ENCODE peak calls at places on chromosomes 12 and 14, in four cellular contexts. N is IMR-90, V is endothelial cell of umbilical vein, K is K562. Q is an unnamed sample.
A peak's percentile ranks its signal among the peaks of the same experiment; 100 is the strongest.

GRCh38 chr12:110015132-110015531 is 15.9 kb downstream of the ANKRD13A start:
- DNase-seq in N (no peak), K (no peak), V (peak; percentile 71), Q (no peak)

GRCh38 chr12:95484524-95484923 is 10.6 kb downstream of the METAP2 start:
- DNase-seq in V (peak; percentile 37), K (no peak), N (peak; percentile 10), Q (no peak)

GRCh38 chr12:12564911-12565310 is 2.2 kb upstream of the DUSP16 start:
- DNase-seq in N (no peak), V (no peak), K (no peak), Q (no peak)

GRCh38 chr12:65970821-65971220 is 146.5 kb downstream of the HMGA2 start:
- DNase-seq in N (no peak), V (no peak), K (no peak), Q (no peak)

GRCh38 chr14:93013368-93013719 is 90.4 kb downstream of the CHGA start:
- DNase-seq in N (peak; percentile 28), V (no peak), K (no peak), Q (no peak)

GRCh38 chr12:66288121-66288520 is 14.2 kb upstream of the HELB start:
- DNase-seq in N (no peak), K (no peak), V (no peak), Q (no peak)

GRCh38 chr12:60872850-60873713 is 1277.3 kb downstream of the SLC16A7 start:
- DNase-seq in N (no peak), V (no peak), K (no peak), Q (no peak)

GRCh38 chr12:52637299-52637698 is 14.7 kb downstream of the KRT2 start:
- DNase-seq in V (no peak), N (no peak), K (no peak), Q (no peak)

GRCh38 chr12:22728989-22729388 is 104.0 kb downstream of the ETNK1 start:
- DNase-seq in K (no peak), N (no peak), V (no peak), Q (no peak)

GRCh38 chr12:122111070-122111750 is 32.7 kb downstream of the MLXIP start:
- DNase-seq in N (no peak), V (no peak), K (no peak), Q (peak; percentile 84)

GRCh38 chr12:94284046-94284445 is 135.7 kb downstream of the PLXNC1 start:
- DNase-seq in N (no peak), V (no peak), K (no peak), Q (no peak)

GRCh38 chr12:124426594-124427550 is 132.0 kb downstream of the RFLNA start:
- DNase-seq in V (no peak), K (no peak), N (no peak), Q (no peak)

GRCh38 chr14:89164168-89165074 is 252.6 kb downstream of the FOXN3 start:
- DNase-seq in V (peak; percentile 16), K (peak; percentile 34), N (no peak), Q (no peak)

GRCh38 chr14:59629384-59630158 is 53.0 kb upstream of the CCDC175 start:
- DNase-seq in K (no peak), N (no peak), V (no peak), Q (no peak)

GRCh38 chr12:25327321-25327720 is 76.6 kb upstream of the KRAS start:
- DNase-seq in N (no peak), K (no peak), V (peak; percentile 31), Q (no peak)

GRCh38 chr12:24888813-24889212 is 60.1 kb downstream of the BCAT1 start:
- DNase-seq in N (no peak), K (no peak), V (no peak), Q (no peak)

GRCh38 chr12:128627659-128628058 is 196.1 kb downstream of the SLC15A4 start:
- DNase-seq in N (no peak), K (no peak), V (no peak), Q (no peak)

GRCh38 chr12:93582351-93582750 is 9.9 kb downstream of the SOCS2 start:
- DNase-seq in N (no peak), V (no peak), K (no peak), Q (no peak)

GRCh38 chr12:114692558-114693531 is 8.9 kb upstream of the TBX3 start:
- DNase-seq in N (no peak), V (no peak), K (no peak), Q (no peak)

GRCh38 chr12:118979763-118980406 is 1.5 kb upstream of the SRRM4 start:
- DNase-seq in N (peak; percentile 24), K (peak; percentile 72), V (peak; percentile 29), Q (no peak)

GRCh38 chr12:85580562-85581168 is 255.5 kb downstream of the RASSF9 start:
- DNase-seq in N (no peak), V (peak; percentile 82), K (no peak), Q (no peak)

GRCh38 chr14:70213721-70214282 is 25.1 kb upstream of the SLC8A3 start:
- DNase-seq in N (no peak), K (no peak), V (no peak), Q (no peak)

GRCh38 chr14:34227834-34228662 is 234.0 kb downstream of the SPTSSA start:
- DNase-seq in N (peak; percentile 44), K (peak; percentile 56), V (peak; percentile 50), Q (no peak)

GRCh38 chr12:49200882-49201594 is 12.2 kb upstream of the TUBA1A start:
- DNase-seq in K (peak; percentile 63), V (peak; percentile 93), N (peak; percentile 89), Q (no peak)

GRCh38 chr12:129964300-129964699 is 60.5 kb upstream of the TMEM132D start:
- DNase-seq in K (no peak), V (no peak), N (no peak), Q (no peak)

GRCh38 chr12:6563448-6564050 is 4.5 kb downstream of the NOP2 start:
- DNase-seq in K (peak; percentile 45), V (peak; percentile 44), N (peak; percentile 40), Q (no peak)

GRCh38 chr12:69095765-69096477 is 143.4 kb upstream of the CPSF6 start:
- DNase-seq in V (peak; percentile 10), N (no peak), K (no peak), Q (no peak)

GRCh38 chr12:77372026-77372425 is 306.7 kb upstream of the E2F7 start:
- DNase-seq in V (no peak), K (no peak), N (no peak), Q (no peak)

GRCh38 chr12:76445469-76445868 is 97.3 kb upstream of the BBS10 start:
- DNase-seq in V (no peak), N (peak; percentile 21), K (no peak), Q (no peak)

GRCh38 chr12:84874125-84874824 is 38.3 kb downstream of the SLC6A15 start:
- DNase-seq in V (peak; percentile 55), K (peak; percentile 10), N (peak; percentile 60), Q (peak; percentile 30)

GRCh38 chr12:66549050-66549389 is 129.9 kb downstream of the GRIP1 start:
- DNase-seq in V (no peak), N (no peak), K (no peak), Q (no peak)

GRCh38 chr12:25592725-25593495 is 39.8 kb upstream of the LMNTD1 start:
- DNase-seq in N (no peak), K (no peak), V (no peak), Q (no peak)

GRCh38 chr12:50505386-50505827 is 622 bp downstream of the DIP2B start:
- DNase-seq in V (peak; percentile 44), N (no peak), K (peak; percentile 41), Q (no peak)

GRCh38 chr12:6866920-6867406 is 368 bp upstream of the TPI1 start:
- DNase-seq in N (no peak), V (no peak), K (no peak), Q (no peak)

GRCh38 chr14:61498811-61499210 is 177.4 kb downstream of the PRKCH start:
- DNase-seq in V (peak; percentile 91), N (peak; percentile 68), K (no peak), Q (no peak)

GRCh38 chr12:26989873-26990272 is 24.3 kb downstream of the TM7SF3 start:
- DNase-seq in K (no peak), N (no peak), V (no peak), Q (no peak)

GRCh38 chr12:21940549-21940948 is 677 bp downstream of the ABCC9 start:
- DNase-seq in N (no peak), K (no peak), V (peak; percentile 4), Q (no peak)

GRCh38 chr12:120620624-120621023 is 19.8 kb upstream of the CABP1 start:
- DNase-seq in N (no peak), V (no peak), K (no peak), Q (peak; percentile 68)

DNA sequence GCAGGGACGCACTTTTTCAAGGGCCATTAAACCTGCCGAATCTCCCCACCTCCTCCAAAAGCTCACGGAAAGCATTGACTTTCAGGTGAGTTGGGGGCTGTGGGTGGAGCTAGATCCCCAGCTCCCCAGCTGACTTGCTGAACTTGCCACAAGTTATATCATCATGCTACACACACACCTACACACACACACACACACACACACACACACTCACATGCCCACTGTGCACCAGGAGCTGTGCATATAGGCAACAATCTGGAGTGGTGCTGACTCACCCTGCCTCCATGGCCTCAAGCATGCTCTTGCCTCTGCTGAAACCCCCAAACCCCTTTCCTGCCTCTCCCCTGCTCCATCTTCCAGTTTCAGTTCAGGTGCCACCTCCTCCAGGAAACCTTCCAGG is 26.1 kb downstream of the SERPINA3 start:
- DNase-seq in K (no peak), V (no peak), N (peak; percentile 11), Q (no peak)
- H3K9me1 ChIP-seq in K (no peaks in the 10 kb centered on the region), V (no peaks in the 10 kb centered on the region), N (no peaks in the 10 kb centered on the region), Q (no peaks in the 10 kb centered on the region)

GRCh38 chr14:99896371-99896770 is 103.2 kb downstream of the EML1 start:
- DNase-seq in V (no peak), K (no peak), N (no peak), Q (no peak)
- H3K9me1 ChIP-seq in V (no peaks in the 10 kb centered on the region), K (no peaks in the 10 kb centered on the region), N (peaks cover 5% of the 10 kb centered on the region), Q (no peaks in the 10 kb centered on the region)

GRCh38 chr14:102980409-102980810 is 57.9 kb downstream of the AMN start:
- DNase-seq in V (no peak), N (no peak), K (no peak), Q (no peak)
- H3K9me1 ChIP-seq in V (no peaks in the 10 kb centered on the region), N (peaks cover 2% of the 10 kb centered on the region), K (peaks cover 3% of the 10 kb centered on the region), Q (no peaks in the 10 kb centered on the region)

GRCh38 chr14:55451398-55451797 is 11.0 kb upstream of the TBPL2 start:
- DNase-seq in N (peak; percentile 25), V (peak; percentile 84), K (no peak), Q (no peak)
- H3K9me1 ChIP-seq in N (peaks cover 3% of the 10 kb centered on the region), V (no peaks in the 10 kb centered on the region), K (no peaks in the 10 kb centered on the region), Q (peaks cover 2% of the 10 kb centered on the region)

GRCh38 chr14:37924622-37925021 is 283.1 kb upstream of the SSTR1 start:
- DNase-seq in V (no peak), N (no peak), K (no peak), Q (no peak)
- H3K9me1 ChIP-seq in V (no peaks in the 10 kb centered on the region), N (no peaks in the 10 kb centered on the region), K (no peaks in the 10 kb centered on the region), Q (no peaks in the 10 kb centered on the region)

DNA sequence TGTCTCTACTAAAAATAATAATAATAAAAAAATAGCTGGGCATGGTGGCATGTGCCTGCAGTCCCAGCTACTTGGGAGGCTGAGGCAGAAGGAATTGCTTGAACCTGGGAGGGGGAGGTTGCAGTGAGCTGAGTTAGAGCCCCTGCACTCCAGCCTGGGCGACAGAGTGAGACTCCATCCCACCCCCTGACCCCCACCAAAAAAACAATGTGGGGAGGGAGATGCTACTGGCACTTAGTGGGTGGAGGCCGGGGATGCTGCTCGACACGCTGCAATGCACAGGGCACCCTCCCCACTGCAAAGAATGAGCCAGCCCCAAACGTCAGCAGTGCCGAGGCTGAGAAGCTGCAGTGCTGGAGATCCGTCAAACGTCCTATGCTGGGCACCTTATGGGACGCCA is 77.5 kb upstream of the MAP1LC3B2 start:
- DNase-seq in V (no peak), N (no peak), K (no peak), Q (no peak)
- H3K9me1 ChIP-seq in V (no peaks in the 10 kb centered on the region), N (no peaks in the 10 kb centered on the region), K (no peaks in the 10 kb centered on the region), Q (no peaks in the 10 kb centered on the region)

GRCh38 chr14:57737598-57737997 is 128.3 kb downstream of the SLC35F4 start:
- DNase-seq in N (no peak), V (no peak), K (no peak), Q (no peak)
- H3K9me1 ChIP-seq in N (no peaks in the 10 kb centered on the region), V (no peaks in the 10 kb centered on the region), K (no peaks in the 10 kb centered on the region), Q (no peaks in the 10 kb centered on the region)